ENCODE peak calls at places on chromosomes 4 and X, in seven cellular contexts. G is mesendoderm, S is neuronal stem cell, Z is IMR-90, R is H9, H is H1, J is trophoblast cell. F is an unnamed sample.
A peak's percentile ranks its signal among the peaks of the same experiment; 100 is the strongest.

GRCh38 chr4:138741366-138741765 is 274.2 kb upstream of the NOCT start:
- DNase-seq in G (no peak), S (no peak), Z (no peak), R (no peak), H (no peak), J (no peak), F (no peak)

GRCh38 chr4:105112274-105112673 is 34.4 kb upstream of the TET2 start:
- DNase-seq in G (no peak), S (no peak), Z (peak; percentile 26), R (no peak), H (no peak), J (no peak), F (no peak)

GRCh38 chr4:173074501-173074946 is 94.1 kb upstream of the GALNT7 start:
- DNase-seq in G (peak; percentile 95), S (peak; percentile 26), Z (peak; percentile 80), R (peak; percentile 88), H (peak; percentile 87), J (peak; percentile 69), F (peak; percentile 90)

GRCh38 chrX:51694254-51694653 is 11.6 kb upstream of the CENPVL2 start:
- DNase-seq in G (no peak), S (no peak), Z (no peak), R (peak; percentile 5), H (no peak), J (no peak), F (no peak)

GRCh38 chrX:31228909-31229308 is 157.1 kb upstream of the FTHL17 start:
- DNase-seq in G (no peak), S (no peak), Z (peak; percentile 46), R (no peak), H (no peak), J (no peak), F (no peak)

GRCh38 chr4:629636-629915 is 4.2 kb downstream of the PDE6B start:
- DNase-seq in G (no peak), S (no peak), Z (no peak), R (peak; percentile 21), H (no peak), J (no peak), F (no peak)

GRCh38 chr4:151527699-151528098 is 118.7 kb downstream of the FHIP1A start:
- DNase-seq in G (no peak), S (no peak), Z (no peak), R (no peak), H (no peak), J (no peak), F (no peak)

GRCh38 chrX:44972132-44972531 is 99.1 kb downstream of the KDM6A start:
- DNase-seq in G (no peak), S (no peak), Z (no peak), R (no peak), H (no peak), J (no peak), F (no peak)

GRCh38 chr4:158681630-158682029 is 9.5 kb downstream of the ETFDH start:
- DNase-seq in G (no peak), S (no peak), Z (no peak), R (no peak), H (no peak), J (no peak), F (no peak)
- H3K4ac ChIP-seq in G (no peak overlapping the region), S (no peak overlapping the region), Z (no peak overlapping the region), R (no peak overlapping the region), H (no peak overlapping the region), J (no peak overlapping the region), F (no peak overlapping the region)

DNA sequence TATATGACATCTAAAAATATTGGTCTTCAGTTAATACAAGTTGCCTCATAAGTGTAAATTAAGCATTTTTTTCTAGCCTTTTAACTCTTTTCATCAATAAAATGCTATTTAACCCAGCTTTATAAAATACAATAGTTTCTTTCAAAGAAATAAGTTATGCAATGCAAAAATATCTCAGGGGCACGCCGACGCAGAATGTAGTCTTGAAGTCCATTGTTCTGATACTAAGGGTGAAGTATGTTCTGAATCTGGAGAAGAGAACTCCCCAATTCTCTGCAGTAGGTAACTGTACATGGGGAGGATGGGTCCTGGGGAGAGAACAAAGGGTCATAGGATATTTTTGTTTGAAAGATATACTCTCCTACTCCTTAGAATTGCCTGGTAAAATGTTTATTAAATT is 256.6 kb upstream of the NDST4 start:
- DNase-seq in G (no peak), S (no peak), Z (no peak), R (no peak), H (no peak), J (no peak), F (no peak)
- H3K4ac ChIP-seq in G (no peak overlapping the region), S (no peak overlapping the region), Z (no peak overlapping the region), R (no peak overlapping the region), H (no peak overlapping the region), J (no peak overlapping the region), F (no peak overlapping the region)

DNA sequence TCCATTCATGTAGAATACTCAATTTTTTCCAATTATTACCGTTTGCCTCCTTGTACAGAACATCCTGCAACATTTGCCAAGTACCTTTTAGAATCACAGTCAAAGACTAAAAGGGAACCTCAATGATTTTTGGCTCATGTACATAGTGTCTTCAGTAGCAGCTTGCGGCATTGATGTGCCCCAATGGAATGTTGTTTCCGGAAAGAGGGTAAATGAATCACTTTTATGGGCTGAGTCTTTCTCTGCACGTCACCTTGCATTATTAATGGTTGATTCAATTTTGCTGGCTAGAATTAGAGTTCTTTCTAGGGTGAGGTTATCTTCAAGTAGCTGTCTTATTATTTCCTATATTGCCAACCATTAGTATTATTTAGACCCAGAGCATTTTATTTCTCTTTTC is 116.9 kb upstream of the GABRA2 start:
- DNase-seq in G (no peak), S (no peak), Z (no peak), R (no peak), H (no peak), J (no peak), F (peak; percentile 12)
- H3K4ac ChIP-seq in G (no peak overlapping the region), S (no peak overlapping the region), Z (no peak overlapping the region), R (no peak overlapping the region), H (no peak overlapping the region), J (no peak overlapping the region), F (no peak overlapping the region)

GRCh38 chrX:101206471-101206870 is 13.1 kb upstream of the DRP2 start:
- DNase-seq in G (peak; percentile 42), S (no peak), Z (peak; percentile 58), R (no peak), H (no peak), J (no peak), F (peak; percentile 58)

GRCh38 chrX:101208152-101208905 is 11.3 kb upstream of the DRP2 start:
- DNase-seq in G (no peak), S (no peak), Z (peak; percentile 41), R (no peak), H (no peak), J (no peak), F (no peak)

DNA sequence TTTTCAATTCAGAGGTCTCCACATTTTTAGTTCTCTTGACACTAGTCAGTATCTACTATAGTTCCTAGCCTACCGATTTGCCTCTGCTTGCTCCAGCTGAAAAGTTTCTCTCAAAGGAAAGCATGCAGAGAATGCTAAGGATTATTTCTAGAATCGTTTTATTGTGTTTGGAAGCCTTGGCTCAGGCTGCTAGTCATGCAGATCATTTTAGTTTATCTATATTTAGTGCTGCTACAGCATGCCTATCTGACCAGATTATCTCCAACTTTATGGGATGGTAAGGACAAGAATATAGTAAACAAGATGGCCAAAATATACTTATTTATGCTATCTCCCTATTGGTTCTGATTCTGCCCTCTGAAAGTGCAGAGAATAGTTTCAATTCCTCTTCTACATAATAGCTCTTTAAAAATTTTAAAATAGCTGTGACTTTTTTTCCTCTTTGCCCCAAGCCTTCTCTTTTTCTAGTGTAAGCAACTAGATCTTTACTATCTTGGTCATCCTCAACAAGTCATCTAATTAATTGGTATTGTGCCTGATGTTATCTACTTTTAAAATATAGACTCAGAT is 15.7 kb upstream of the DRP2 start:
- DNase-seq in G (no peak), S (no peak), Z (peak; percentile 32), R (no peak), H (no peak), J (no peak), F (no peak)
- H3K4ac ChIP-seq in G (no peak overlapping the region), S (no peak overlapping the region), Z (no peak overlapping the region), R (no peak overlapping the region), H (no peak overlapping the region), J (no peak overlapping the region), F (no peak overlapping the region)

GRCh38 chr4:21979196-21979595 is 30.6 kb upstream of the KCNIP4 start:
- DNase-seq in G (no peak), S (no peak), Z (no peak), R (no peak), H (no peak), J (no peak), F (no peak)
- H3K4ac ChIP-seq in G (no peak overlapping the region), S (no peak overlapping the region), Z (no peak overlapping the region), R (no peak overlapping the region), H (no peak overlapping the region), J (no peak overlapping the region), F (no peak overlapping the region)

DNA sequence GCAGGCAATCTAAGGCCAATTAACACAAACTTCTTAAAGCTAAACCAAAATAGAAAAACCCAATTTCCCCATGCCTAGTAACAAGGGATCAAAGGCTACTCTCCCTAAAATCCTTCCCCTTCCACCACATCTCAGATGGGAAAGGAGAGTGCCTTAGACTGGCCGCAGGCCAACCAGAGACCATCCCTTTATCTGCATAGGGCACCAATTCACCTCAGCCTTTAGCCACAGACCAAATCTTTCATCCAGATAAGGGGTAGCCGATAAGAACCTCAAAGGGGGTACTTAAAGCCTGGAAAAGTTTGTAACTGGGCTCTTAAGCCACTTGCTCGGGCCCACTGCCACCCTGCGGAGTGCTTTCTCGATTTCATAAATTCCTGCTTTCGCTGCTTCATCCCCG is 68.3 kb downstream of the TEX13C start:
- DNase-seq in G (peak; percentile 82), S (no peak), Z (no peak), R (no peak), H (no peak), J (no peak), F (no peak)
- H3K4ac ChIP-seq in G (no peak overlapping the region), S (no peak overlapping the region), Z (no peak overlapping the region), R (no peak overlapping the region), H (no peak overlapping the region), J (no peak overlapping the region), F (no peak overlapping the region)

GRCh38 chrX:141375011-141375730 is 132.9 kb upstream of the SPANXC start:
- DNase-seq in G (no peak), S (no peak), Z (peak; percentile 1), R (no peak), H (no peak), J (no peak), F (no peak)
- H3K4ac ChIP-seq in G (no peak overlapping the region), S (no peak overlapping the region), Z (no peak overlapping the region), R (no peak overlapping the region), H (no peak overlapping the region), J (no peak overlapping the region), F (no peak overlapping the region)